ENCODE peak calls at places on chromosomes 1 and 21, in four cellular contexts. P is tibial nerve; I is activated CD8-positive, alpha-beta memory T cell treated with anti-CD3 and anti-CD28 coated beads for 24 hours; Q is SW 1271. D is an unnamed sample.
A peak's percentile ranks its signal among the peaks of the same experiment; 100 is the strongest.

GRCh38 chr1:161177936-161178244 is 583 bp upstream of the B4GALT3 start:
- DNase-seq in P (no peak), I (no peak), Q (no peak), D (no peak)

GRCh38 chr1:218665216-218665615 is 320.1 kb downstream of the TGFB2 start:
- DNase-seq in P (peak; percentile 50), I (no peak), Q (no peak), D (no peak)

GRCh38 chr1:227437495-227438008 is 119.3 kb upstream of the CDC42BPA start:
- DNase-seq in P (no peak), I (no peak), Q (no peak), D (no peak)

GRCh38 chr1:15100369-15101111 is 53.0 kb upstream of the TMEM51 start:
- DNase-seq in P (peak; percentile 40), I (peak; percentile 79), Q (no peak), D (peak; percentile 46)

GRCh38 chr1:238018214-238018613 is 127.5 kb upstream of the ZP4 start:
- DNase-seq in P (no peak), I (no peak), Q (no peak), D (no peak)

GRCh38 chr1:167438171-167439138 is 79.9 kb downstream of the CD247 start:
- DNase-seq in P (no peak), I (peak; percentile 64), Q (no peak), D (no peak)

GRCh38 chr21:42570362-42570761 is 56.7 kb downstream of the SLC37A1 start:
- DNase-seq in P (no peak), I (peak; percentile 9), Q (no peak), D (no peak)

GRCh38 chr1:105459759-105460158 is 1596.7 kb upstream of the PRMT6 start:
- DNase-seq in P (no peak), I (no peak), Q (no peak), D (no peak)

GRCh38 chr21:27700974-27701614 is 734.2 kb upstream of the ADAMTS5 start:
- DNase-seq in P (peak; percentile 88), I (peak; percentile 66), Q (peak; percentile 13), D (peak; percentile 56)

GRCh38 chr1:202305168-202305567 is 36.6 kb downstream of the UBE2T start:
- DNase-seq in P (no peak), I (no peak), Q (no peak), D (no peak)

GRCh38 chr1:113456967-113457366 is 66.7 kb downstream of the MAGI3 start:
- DNase-seq in P (peak; percentile 8), I (no peak), Q (peak; percentile 53), D (no peak)

GRCh38 chr1:109613396-109614147 is 5.8 kb downstream of the GNAT2 start:
- DNase-seq in P (no peak), I (no peak), Q (no peak), D (no peak)

GRCh38 chr21:38831526-38832467 is 26.1 kb downstream of the ETS2 start:
- DNase-seq in P (peak; percentile 97), I (no peak), Q (no peak), D (no peak)

GRCh38 chr21:17607684-17608083 is 5.0 kb downstream of the BTG3 start:
- DNase-seq in P (no peak), I (no peak), Q (no peak), D (no peak)

GRCh38 chr1:193707271-193708015 is 521.0 kb upstream of the B3GALT2 start:
- DNase-seq in P (no peak), I (no peak), Q (no peak), D (no peak)

GRCh38 chr1:228240411-228241240 is 32.8 kb downstream of the OBSCN start:
- DNase-seq in P (no peak), I (no peak), Q (no peak), D (no peak)

GRCh38 chr1:76068542-76068941 is 6.0 kb upstream of the ST6GALNAC3 start:
- DNase-seq in P (no peak), I (no peak), Q (no peak), D (no peak)

GRCh38 chr21:27475363-27475955 is 508.6 kb upstream of the ADAMTS5 start:
- DNase-seq in P (no peak), I (no peak), Q (no peak), D (no peak)

GRCh38 chr1:202643397-202644218 is 66.6 kb downstream of the SYT2 start:
- DNase-seq in P (no peak), I (no peak), Q (no peak), D (no peak)

GRCh38 chr1:168195199-168196135 is 16.7 kb downstream of the TIPRL start:
- DNase-seq in P (no peak), I (no peak), Q (no peak), D (no peak)

GRCh38 chr1:246580497-246581047 is 14.3 kb downstream of the CNST start:
- DNase-seq in P (no peak), I (no peak), Q (no peak), D (no peak)

GRCh38 chr1:229023651-229024295 is 247.1 kb upstream of the RAB4A start:
- DNase-seq in P (no peak), I (no peak), Q (no peak), D (no peak)

GRCh38 chr21:27649323-27649722 is 682.4 kb upstream of the ADAMTS5 start:
- DNase-seq in P (no peak), I (no peak), Q (no peak), D (no peak)

GRCh38 chr1:57831624-57832023 is 407.8 kb upstream of the DAB1 start:
- DNase-seq in P (no peak), I (no peak), Q (no peak), D (no peak)

GRCh38 chr1:21175324-21175669 is 1.4 kb downstream of the EIF4G3 start:
- DNase-seq in P (peak; percentile 41), I (peak; percentile 54), Q (no peak), D (no peak)

GRCh38 chr1:116537898-116538297 is 32.9 kb downstream of the CD58 start:
- DNase-seq in P (no peak), I (no peak), Q (no peak), D (no peak)

GRCh38 chr21:29719561-29719960 is 220.2 kb downstream of the GRIK1 start:
- DNase-seq in P (no peak), I (no peak), Q (no peak), D (no peak)

GRCh38 chr21:42403611-42404231 is at the start of gene UBASH3A:
- DNase-seq in P (no peak), I (peak; percentile 81), Q (no peak), D (no peak)

GRCh38 chr1:230392141-230392909 is 33.8 kb downstream of the PGBD5 start:
- DNase-seq in P (no peak), I (no peak), Q (no peak), D (no peak)

GRCh38 chr1:62175568-62176179 is 19.0 kb upstream of the L1TD1 start:
- DNase-seq in P (peak; percentile 74), I (peak; percentile 58), Q (no peak), D (no peak)

GRCh38 chr1:216356945-216357344 is 66.3 kb downstream of the USH2A start:
- DNase-seq in P (no peak), I (no peak), Q (no peak), D (no peak)

GRCh38 chr1:42993631-42994121 is 35.0 kb upstream of the SLC2A1 start:
- DNase-seq in P (peak; percentile 14), I (no peak), Q (no peak), D (no peak)

GRCh38 chr1:152933196-152933595 is 13.8 kb upstream of the SPRR5 start:
- DNase-seq in P (no peak), I (no peak), Q (no peak), D (no peak)

GRCh38 chr1:6179564-6180175 is 451 bp downstream of the CHD5 start:
- DNase-seq in P (no peak), I (no peak), Q (no peak), D (no peak)